ENCODE peak calls at places on chromosomes 11 and 22, in seven cellular contexts. S is dorsolateral prefrontal cortex, D is fibroblast of lung, G is HFF-Myc, A is K562, T is gastrocnemius medialis, N is testis. P is an unnamed sample.

GRCh38 chr11:79461144-79461543 is 20.3 kb upstream of the TENM4 start:
- DNase-seq in S (no peak), D (peak), G (no peak), A (no peak), T (no peak), N (peak), P (peak)

GRCh38 chr22:36671398-36671797 is 32.2 kb downstream of the CACNG2 start:
- DNase-seq in S (no peak), D (no peak), G (no peak), A (no peak), T (no peak), N (no peak), P (no peak)

GRCh38 chr11:106076421-106076922 is 675 bp downstream of the KBTBD3 start:
- DNase-seq in S (peak), D (no peak), G (no peak), A (no peak), T (no peak), N (peak), P (no peak)

GRCh38 chr11:74577624-74578396 is 14.6 kb upstream of the POLD3 start:
- DNase-seq in S (no peak), D (peak), G (no peak), A (no peak), T (no peak), N (no peak), P (peak)

GRCh38 chr11:35626511-35626910 is 8.3 kb downstream of the FJX1 start:
- DNase-seq in S (no peak), D (no peak), G (no peak), A (no peak), T (no peak), N (no peak), P (no peak)

GRCh38 chr11:98572941-98573340 is 447.8 kb upstream of the CNTN5 start:
- DNase-seq in S (no peak), D (no peak), G (no peak), A (no peak), T (no peak), N (no peak), P (no peak)

GRCh38 chr22:40215266-40215665 is 37.5 kb downstream of the TNRC6B start:
- DNase-seq in S (no peak), D (no peak), G (no peak), A (no peak), T (peak), N (no peak), P (no peak)

GRCh38 chr22:35330258-35330861 is 30.7 kb downstream of the TOM1 start:
- DNase-seq in S (no peak), D (peak), G (peak), A (no peak), T (peak), N (peak), P (peak)

GRCh38 chr11:130527648-130528300 is 79.3 kb downstream of the ADAMTS15 start:
- DNase-seq in S (no peak), D (peak), G (no peak), A (no peak), T (no peak), N (no peak), P (peak)

GRCh38 chr11:130188585-130189347 is 29.2 kb downstream of the ST14 start:
- DNase-seq in S (no peak), D (no peak), G (no peak), A (no peak), T (no peak), N (no peak), P (no peak)

GRCh38 chr22:37968452-37969251 is 15.2 kb downstream of the POLR2F start:
- DNase-seq in S (peak), D (no peak), G (no peak), A (no peak), T (no peak), N (no peak), P (no peak)

GRCh38 chr11:109421981-109422590 is at the start of gene C11orf87:
- DNase-seq in S (peak), D (peak), G (no peak), A (no peak), T (no peak), N (no peak), P (peak)

GRCh38 chr11:8964324-8965320 is at the start of gene TMEM9B:
- DNase-seq in S (peak), D (peak), G (peak), A (peak), T (peak), N (peak), P (peak)
- H3K4me3 ChIP-seq in S (peak), D (peak), G (peak), A (peak), T (peak), N (peak), P (peak)

DNA sequence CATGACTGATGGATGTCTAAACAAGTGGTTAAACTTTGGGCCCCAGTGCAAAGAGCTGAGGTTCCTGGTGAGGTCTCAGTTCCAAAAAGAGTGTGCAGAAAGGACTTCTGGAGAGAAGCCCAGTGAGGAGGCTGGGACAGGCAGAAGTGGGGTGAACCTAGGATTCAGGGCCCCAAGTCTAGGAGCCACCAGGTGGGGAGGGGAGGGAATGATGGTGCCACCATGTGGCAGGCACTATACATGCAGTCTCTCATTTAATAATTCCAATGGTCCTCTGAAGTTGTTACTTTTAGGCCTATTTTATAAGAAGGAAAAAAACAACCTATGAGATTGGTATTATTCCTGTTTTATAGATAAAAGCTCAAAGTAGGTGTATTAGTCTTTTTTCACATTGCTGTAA is 102.0 kb downstream of the INSC start:
- DNase-seq in S (no peak), D (no peak), G (no peak), A (peak), T (no peak), N (no peak), P (no peak)
- TF ChIP-seq CTCF in S (no peak), D (peak), G (peak), A (peak), T (no peak), N (no peak), P (peak)

DNA sequence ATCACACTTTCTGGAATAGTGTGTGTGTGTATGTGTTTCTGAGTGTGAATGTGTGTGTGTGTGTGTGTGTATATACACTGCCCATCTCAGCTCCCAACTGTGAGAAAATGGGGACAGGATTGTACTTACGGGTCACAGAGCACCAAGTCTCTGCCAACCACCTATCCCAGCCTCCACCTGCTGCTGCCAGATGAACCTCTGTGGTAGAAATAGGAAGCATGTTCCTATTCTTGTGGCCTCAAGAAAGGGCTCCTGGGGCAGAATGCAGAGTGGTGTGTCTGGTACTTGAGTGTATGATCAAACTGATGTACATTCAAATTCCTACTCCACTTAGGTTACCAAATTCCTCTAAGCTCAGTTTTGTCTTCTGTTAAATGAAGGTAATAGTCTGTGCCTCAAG is 14.6 kb downstream of the UBASH3B start:
- DNase-seq in S (no peak), D (no peak), G (no peak), A (no peak), T (no peak), N (no peak), P (no peak)
- H3K4me3 ChIP-seq in S (no peak), D (no peak), G (no peak), A (no peak), T (no peak), N (no peak), P (no peak)

DNA sequence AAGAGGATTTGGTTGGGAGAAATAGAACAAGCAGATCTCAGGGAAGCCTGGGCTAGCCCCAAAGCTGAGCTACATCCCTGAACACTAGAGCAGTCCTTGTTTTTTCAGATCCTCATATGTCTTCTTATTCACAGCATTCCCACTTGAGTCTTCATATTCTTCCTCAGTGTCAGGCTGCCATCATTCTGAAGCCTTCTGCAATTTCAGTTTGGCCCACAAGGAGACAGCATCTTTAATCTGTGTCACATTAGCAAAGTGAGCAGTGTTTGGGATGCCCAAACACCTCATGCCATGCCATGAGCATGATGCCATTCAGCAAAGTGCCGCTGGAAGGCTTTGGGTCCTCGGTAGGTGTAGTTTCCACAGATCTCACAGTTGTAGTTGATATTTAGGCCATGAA is 56.6 kb downstream of the SCN3B start:
- DNase-seq in S (no peak), D (no peak), G (no peak), A (no peak), T (no peak), N (no peak), P (no peak)
- TF ChIP-seq CTCF in S (peak), D (no peak), G (no peak), A (no peak), T (no peak), N (no peak), P (no peak)

DNA sequence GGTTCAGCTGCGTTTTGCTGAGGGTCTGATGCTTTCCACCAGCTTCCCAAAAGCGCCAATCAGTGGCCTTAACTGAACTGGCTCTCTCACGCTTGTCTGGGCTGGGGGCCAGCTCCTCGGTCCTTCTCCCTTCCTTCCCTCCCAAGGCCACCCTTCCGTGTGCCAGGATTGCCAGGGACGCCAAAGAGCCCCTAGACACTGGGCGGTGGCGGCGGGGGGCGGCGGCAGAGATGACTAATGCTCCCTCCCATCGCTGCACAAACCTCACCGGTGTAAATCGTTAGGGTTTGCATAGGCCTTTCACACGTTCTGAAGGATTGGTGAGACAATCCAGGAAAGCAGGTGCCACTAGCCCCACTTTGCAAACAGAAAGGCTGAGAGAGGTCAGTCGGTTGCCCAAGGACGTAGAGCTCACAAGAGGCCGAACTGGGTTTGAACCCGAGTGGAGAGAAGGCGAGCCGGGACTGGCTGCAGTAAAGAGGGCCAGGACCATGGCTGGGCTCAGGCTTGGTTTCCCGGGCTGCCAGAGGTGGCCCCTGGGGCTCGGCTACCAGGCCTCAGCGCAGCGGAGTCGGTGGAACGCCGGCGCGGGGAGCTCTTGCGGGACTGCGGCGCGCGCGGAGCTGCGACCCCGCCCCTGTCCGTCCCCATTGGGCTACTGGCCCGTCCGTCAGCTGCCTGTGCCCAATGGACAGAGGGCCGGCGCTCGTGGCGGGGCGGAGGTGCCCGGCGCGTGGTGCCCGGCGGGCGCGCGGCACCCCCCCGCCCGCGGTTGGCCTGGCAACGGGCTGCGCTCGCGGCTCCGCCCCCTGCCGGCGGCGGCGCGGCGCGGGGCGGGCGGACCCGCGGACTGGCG is 589 bp upstream of the GNAZ start:
- DNase-seq in S (peak), D (peak), G (peak), A (peak), T (peak), N (peak), P (peak)
- H3K4me3 ChIP-seq in S (peak), D (peak), G (peak), A (peak), T (peak), N (peak), P (peak)

DNA sequence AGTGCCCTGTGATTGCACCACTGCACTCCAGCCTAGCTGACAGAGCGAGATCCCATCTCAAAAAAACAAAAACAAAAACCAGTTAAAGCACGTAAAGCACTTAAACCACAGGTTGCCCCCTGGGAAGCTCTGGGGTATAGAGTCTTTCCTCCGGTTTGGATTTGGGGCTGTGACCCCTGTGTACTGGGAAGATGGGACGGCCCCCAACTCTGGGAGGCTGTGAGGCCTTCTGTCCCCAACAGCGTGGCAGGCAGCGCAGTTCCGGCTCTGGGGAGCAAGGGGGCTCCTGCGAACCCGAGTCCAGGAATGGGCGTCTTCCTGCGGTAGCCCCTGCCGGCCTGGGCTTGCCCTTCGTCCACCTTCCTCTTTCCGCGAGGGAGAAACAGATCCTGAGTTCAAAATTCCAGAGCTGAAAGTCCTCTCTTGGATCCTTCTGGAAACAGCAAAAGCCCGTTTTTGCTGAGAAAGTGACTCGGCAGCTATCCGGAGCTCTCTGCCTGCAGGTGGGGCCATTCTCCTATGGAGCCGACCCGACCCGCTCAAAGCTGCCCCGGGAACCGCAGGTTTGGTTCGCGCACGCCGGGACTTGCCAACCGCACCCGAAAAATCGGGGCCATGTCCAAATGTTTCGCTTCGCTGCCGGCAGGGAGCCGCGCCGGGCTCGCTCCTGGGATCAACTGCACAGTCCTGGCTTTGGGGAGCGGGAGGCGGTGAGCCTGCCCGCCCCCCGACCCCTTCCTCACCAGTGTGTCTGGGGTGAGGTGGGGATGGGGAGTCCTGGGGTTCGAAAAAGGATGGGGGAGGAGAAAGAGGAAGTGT is 36.3 kb upstream of the POLA2 start:
- DNase-seq in S (peak), D (peak), G (no peak), A (peak), T (peak), N (peak), P (peak)
- TF ChIP-seq CTCF in S (peak), D (peak), G (peak), A (peak), T (peak), N (no peak), P (peak)

DNA sequence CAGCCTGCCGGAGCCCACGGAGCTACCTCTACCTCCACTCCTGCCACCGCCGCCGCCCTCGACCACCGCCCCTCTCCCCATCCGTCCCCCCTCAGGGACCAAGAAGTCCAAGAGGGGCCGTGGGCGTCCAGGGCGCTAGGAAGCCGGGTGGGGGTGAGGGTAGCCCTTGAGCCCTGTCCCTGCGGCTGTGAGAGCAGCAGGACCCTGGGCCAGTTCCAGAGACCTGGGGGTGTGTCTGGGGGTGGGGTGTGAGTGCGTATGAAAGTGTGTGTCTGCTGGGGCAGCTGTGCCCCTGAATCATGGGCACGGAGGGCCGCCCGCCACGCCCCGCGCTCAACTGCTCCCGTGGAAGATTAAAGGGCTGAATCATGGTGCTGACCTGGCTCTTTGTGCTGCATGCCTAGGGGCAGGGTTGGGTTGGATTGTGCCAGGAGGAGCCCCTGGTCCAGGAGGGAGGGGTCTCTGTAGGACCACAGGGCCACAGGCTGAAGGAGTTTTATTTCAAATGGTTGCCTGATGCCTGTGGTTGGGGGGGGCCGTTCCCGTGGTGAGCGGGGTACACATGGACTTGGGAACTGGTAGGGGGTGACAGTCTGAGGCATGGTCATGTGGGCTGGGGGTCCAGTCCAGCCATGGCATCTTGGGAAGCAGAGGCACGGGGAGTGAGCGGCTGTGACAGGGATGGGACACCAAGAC is 2.3 kb downstream of the PTPRCAP start:
- DNase-seq in S (no peak), D (no peak), G (no peak), A (no peak), T (no peak), N (no peak), P (no peak)
- H3K4me3 ChIP-seq in S (no peak), D (no peak), G (no peak), A (no peak), T (no peak), N (no peak), P (no peak)

P was measured in cardiac muscle cell.